ENCODE peak calls at places on chromosomes 11 and 22, in four cellular contexts. One of them, this sample, is unnamed.

GRCh38 chr11:63573881-63574855 is 11.0 kb upstream of the PLAAT2 start:
- DNase-seq in WTC11: no peak
- DNase-seq in amygdala: peak
- DNase-seq in ACHN: peak
- DNase-seq in this sample: peak

GRCh38 chr11:64357446-64357845 is 1.5 kb upstream of the RPS6KA4 start:
- DNase-seq in WTC11: no peak
- DNase-seq in amygdala: no peak
- DNase-seq in ACHN: no peak
- DNase-seq in this sample: no peak

GRCh38 chr11:123235117-123235686 is 40.2 kb upstream of the CLMP start:
- DNase-seq in WTC11: peak
- DNase-seq in amygdala: no peak
- DNase-seq in ACHN: peak
- DNase-seq in this sample: peak

GRCh38 chr22:26709617-26710390 is 52.4 kb downstream of the MIAT start:
- DNase-seq in WTC11: no peak
- DNase-seq in amygdala: no peak
- DNase-seq in ACHN: no peak
- DNase-seq in this sample: no peak

GRCh38 chr22:37089451-37089850 is 20.1 kb downstream of the TMPRSS6 start:
- DNase-seq in WTC11: no peak
- DNase-seq in amygdala: no peak
- DNase-seq in ACHN: peak
- DNase-seq in this sample: no peak

GRCh38 chr11:14094481-14095037 is 132.0 kb downstream of the SPON1 start:
- DNase-seq in WTC11: no peak
- DNase-seq in amygdala: no peak
- DNase-seq in ACHN: no peak
- DNase-seq in this sample: no peak

GRCh38 chr11:68093565-68093964 is 27.6 kb downstream of the CHKA start:
- DNase-seq in WTC11: no peak
- DNase-seq in amygdala: no peak
- DNase-seq in ACHN: no peak
- DNase-seq in this sample: no peak

GRCh38 chr22:41598081-41598480 is 8.4 kb upstream of the PMM1 start:
- DNase-seq in WTC11: no peak
- DNase-seq in amygdala: no peak
- DNase-seq in ACHN: peak
- DNase-seq in this sample: no peak

GRCh38 chr11:130125638-130126037 is 33.9 kb upstream of the ST14 start:
- DNase-seq in WTC11: no peak
- DNase-seq in amygdala: no peak
- DNase-seq in ACHN: no peak
- DNase-seq in this sample: no peak

GRCh38 chr22:44028091-44028490 is 4.0 kb downstream of the PARVB start:
- DNase-seq in WTC11: no peak
- DNase-seq in amygdala: no peak
- DNase-seq in ACHN: no peak
- DNase-seq in this sample: no peak

GRCh38 chr11:35265755-35266454 is 126.9 kb downstream of the CD44 start:
- DNase-seq in WTC11: no peak
- DNase-seq in amygdala: no peak
- DNase-seq in ACHN: no peak
- DNase-seq in this sample: no peak

GRCh38 chr22:35991168-35991567 is 37.5 kb downstream of the RBFOX2 start:
- DNase-seq in WTC11: no peak
- DNase-seq in amygdala: no peak
- DNase-seq in ACHN: no peak
- DNase-seq in this sample: no peak

GRCh38 chr11:76856571-76856970 is 4.1 kb upstream of the ACER3 start:
- DNase-seq in WTC11: no peak
- DNase-seq in amygdala: no peak
- DNase-seq in ACHN: no peak
- DNase-seq in this sample: no peak

GRCh38 chr22:27466229-27466628 is 335.3 kb downstream of the MN1 start:
- DNase-seq in WTC11: no peak
- DNase-seq in amygdala: no peak
- DNase-seq in ACHN: no peak
- DNase-seq in this sample: no peak

GRCh38 chr11:35045219-35045819 is 93.7 kb upstream of the CD44 start:
- DNase-seq in WTC11: no peak
- DNase-seq in amygdala: no peak
- DNase-seq in ACHN: no peak
- DNase-seq in this sample: peak

GRCh38 chr22:33044059-33044458 is 14.1 kb downstream of the SYN3 start:
- DNase-seq in WTC11: no peak
- DNase-seq in amygdala: peak
- DNase-seq in ACHN: no peak
- DNase-seq in this sample: no peak

GRCh38 chr11:83836883-83837654 is 550.9 kb upstream of the CCDC90B start:
- DNase-seq in WTC11: peak
- DNase-seq in amygdala: peak
- DNase-seq in ACHN: peak
- DNase-seq in this sample: peak

GRCh38 chr11:12792590-12792989 is 118.4 kb downstream of the TEAD1 start:
- DNase-seq in WTC11: no peak
- DNase-seq in amygdala: no peak
- DNase-seq in ACHN: no peak
- DNase-seq in this sample: no peak

GRCh38 chr11:63920870-63921417 is 4.0 kb upstream of the RCOR2 start:
- DNase-seq in WTC11: peak
- DNase-seq in amygdala: no peak
- DNase-seq in ACHN: no peak
- DNase-seq in this sample: peak

GRCh38 chr11:2530131-2530854 is 85.5 kb downstream of the KCNQ1 start:
- DNase-seq in WTC11: no peak
- DNase-seq in amygdala: no peak
- DNase-seq in ACHN: no peak
- DNase-seq in this sample: no peak

GRCh38 chr11:29173660-29174062 is 843.2 kb downstream of the KCNA4 start:
- DNase-seq in WTC11: no peak
- DNase-seq in amygdala: no peak
- DNase-seq in ACHN: peak
- DNase-seq in this sample: no peak

GRCh38 chr22:37209140-37209845 is 3.0 kb downstream of the SSTR3 start:
- DNase-seq in WTC11: no peak
- DNase-seq in amygdala: no peak
- DNase-seq in ACHN: no peak
- DNase-seq in this sample: no peak

GRCh38 chr11:68440254-68440653 is 20.3 kb upstream of the PPP6R3 start:
- DNase-seq in WTC11: no peak
- DNase-seq in amygdala: no peak
- DNase-seq in ACHN: no peak
- DNase-seq in this sample: no peak

GRCh38 chr11:118216621-118217526 is 7.9 kb downstream of the JAML start:
- DNase-seq in WTC11: no peak
- DNase-seq in amygdala: no peak
- DNase-seq in ACHN: no peak
- DNase-seq in this sample: no peak